ENCODE peak calls at places on chromosome 17, in six cellular contexts. M is neuronal stem cell, G is pancreas, B is left ventricle myocardium inferior, K is dorsolateral prefrontal cortex, W is ovary. V is an unnamed sample.

GRCh38 chr17:60391419-60392041 is 403 bp downstream of the USP32 start:
- DNase-seq in M (no peak), G (no peak), B (no peak), K (no peak), W (no peak), V (no peak)

GRCh38 chr17:7251330-7252175 is at the start of gene CTDNEP1:
- DNase-seq in G (peak; percentile 100), B (peak; percentile 95), K (peak; percentile 99), M (no peak), W (peak; percentile 99), V (peak; percentile 100)

GRCh38 chr17:7484964-7485377 is 805 bp downstream of the POLR2A start:
- DNase-seq in M (no peak), B (no peak), K (no peak), W (no peak), G (no peak), V (no peak)

GRCh38 chr17:41464682-41465081 is 2.5 kb downstream of the KRT32 start:
- DNase-seq in G (no peak), K (peak; percentile 54), M (no peak), W (peak; percentile 64), B (peak; percentile 42), V (peak; percentile 88)

GRCh38 chr17:67074781-67075180 is 30.4 kb downstream of the CACNG1 start:
- DNase-seq in M (no peak), K (no peak), B (no peak), G (no peak), W (no peak), V (no peak)

GRCh38 chr17:49976828-49977202 is 7.8 kb downstream of the DLX4 start:
- DNase-seq in B (no peak), M (no peak), G (no peak), W (no peak), K (no peak), V (no peak)

GRCh38 chr17:38609280-38610031 is 3.7 kb upstream of the SRCIN1 start:
- DNase-seq in M (no peak), B (no peak), K (no peak), G (no peak), W (no peak), V (no peak)

GRCh38 chr17:64156670-64157069 is 26.7 kb upstream of the ERN1 start:
- DNase-seq in G (no peak), M (no peak), K (no peak), W (no peak), B (no peak), V (no peak)

GRCh38 chr17:80908776-80909175 is 82.9 kb upstream of the CHMP6 start:
- DNase-seq in G (peak; percentile 30), W (no peak), M (no peak), K (no peak), B (no peak), V (no peak)

GRCh38 chr17:50311483-50311882 is 34.4 kb upstream of the XYLT2 start:
- DNase-seq in K (no peak), G (no peak), M (no peak), W (no peak), B (no peak), V (no peak)

GRCh38 chr17:82054351-82055022 is 2.8 kb downstream of the GPS1 start:
- DNase-seq in K (peak; percentile 42), M (no peak), G (no peak), B (no peak), W (no peak), V (no peak)

GRCh38 chr17:80264048-80264792 is 3.6 kb downstream of the RNF213 start:
- DNase-seq in B (no peak), W (no peak), M (no peak), G (no peak), K (no peak), V (no peak)

GRCh38 chr17:78583091-78583490 is 5.9 kb upstream of the DNAH17 start:
- DNase-seq in G (no peak), B (no peak), K (no peak), M (no peak), W (no peak), V (no peak)
- H3K27me3 ChIP-seq in G (no peaks in the 10 kb centered on the region), B (peaks cover 9% of the 10 kb centered on the region), K (no peaks in the 10 kb centered on the region), M (peaks cover 34% of the 10 kb centered on the region), W (no peaks in the 10 kb centered on the region), V (no peaks in the 10 kb centered on the region)

DNA sequence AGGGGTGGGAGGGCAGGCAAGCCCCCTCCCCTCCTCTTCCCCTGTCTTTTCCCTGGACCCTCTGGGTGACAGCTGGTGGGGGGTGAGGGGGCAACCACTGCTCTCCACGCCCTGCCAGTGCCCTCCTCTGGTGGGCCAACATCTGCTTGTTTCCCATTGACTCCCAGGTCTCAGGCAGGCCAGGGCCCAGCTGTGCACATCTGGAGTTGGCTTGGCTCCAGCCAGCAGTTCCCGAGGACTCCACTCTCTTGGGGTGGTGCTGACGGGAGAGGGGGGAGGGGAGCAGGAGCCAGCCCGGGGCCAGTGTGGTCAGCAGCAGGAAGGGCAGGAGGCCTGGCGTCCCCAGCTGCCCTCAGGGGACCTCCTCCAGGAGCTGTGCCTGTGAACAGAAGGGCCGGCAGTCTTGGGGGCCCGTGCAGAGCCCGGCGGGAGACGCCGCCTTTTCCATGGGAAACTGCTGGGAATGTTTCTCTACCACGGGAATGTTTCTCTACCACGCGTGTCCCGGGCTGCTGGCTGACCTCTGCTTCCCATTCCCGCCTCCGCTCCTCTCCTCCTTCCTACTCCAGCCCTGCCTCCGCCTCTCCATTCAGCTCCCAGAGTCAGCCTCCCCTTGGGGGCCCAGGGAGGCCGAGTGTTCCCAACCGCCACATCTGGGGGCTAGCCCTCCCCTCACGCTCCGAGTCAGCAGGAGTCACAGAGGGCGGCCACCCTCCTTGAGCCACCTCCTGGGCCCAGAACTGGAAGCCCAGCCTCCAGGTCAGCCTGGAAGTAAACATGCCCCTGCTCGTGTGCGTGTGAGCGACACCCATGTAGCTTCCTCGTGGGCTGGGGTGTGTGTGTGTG is 7.6 kb downstream of the CYGB start:
- DNase-seq in G (no peak), W (peak; percentile 94), K (no peak), B (peak; percentile 95), M (no peak), V (peak; percentile 49)
- H3K4me3 ChIP-seq in G (no peak overlapping the region), W (peak overlapping the region; percentile 6), K (no peak overlapping the region), B (peak overlapping the region; percentile 54), M (no peak overlapping the region), V (no peak overlapping the region)

GRCh38 chr17:61582593-61582992 is 8.4 kb downstream of the NACA2 start:
- DNase-seq in G (no peak), W (no peak), K (no peak), M (no peak), B (no peak), V (no peak)
- H3K27me3 ChIP-seq in G (no peaks in the 10 kb centered on the region), W (no peaks in the 10 kb centered on the region), K (no peaks in the 10 kb centered on the region), M (peaks cover 25% of the 10 kb centered on the region), B (peaks cover 24% of the 10 kb centered on the region), V (peaks cover 2% of the 10 kb centered on the region)

GRCh38 chr17:4584125-4584834 is at the start of gene SMTNL2:
- DNase-seq in W (peak; percentile 85), M (no peak), B (peak; percentile 80), G (peak; percentile 69), K (no peak), V (peak; percentile 83)

GRCh38 chr17:4583796-4584124 is 569 bp upstream of the SMTNL2 start:
- DNase-seq in G (no peak), K (no peak), B (no peak), W (no peak), M (no peak), V (peak; percentile 40)

GRCh38 chr17:4586043-4586442 is 1.7 kb downstream of the SMTNL2 start:
- DNase-seq in K (no peak), M (no peak), G (no peak), W (no peak), B (no peak), V (no peak)

GRCh38 chr17:4584835-4585187 is 482 bp downstream of the SMTNL2 start:
- DNase-seq in K (no peak), B (no peak), G (no peak), M (no peak), W (peak; percentile 51), V (no peak)

DNA sequence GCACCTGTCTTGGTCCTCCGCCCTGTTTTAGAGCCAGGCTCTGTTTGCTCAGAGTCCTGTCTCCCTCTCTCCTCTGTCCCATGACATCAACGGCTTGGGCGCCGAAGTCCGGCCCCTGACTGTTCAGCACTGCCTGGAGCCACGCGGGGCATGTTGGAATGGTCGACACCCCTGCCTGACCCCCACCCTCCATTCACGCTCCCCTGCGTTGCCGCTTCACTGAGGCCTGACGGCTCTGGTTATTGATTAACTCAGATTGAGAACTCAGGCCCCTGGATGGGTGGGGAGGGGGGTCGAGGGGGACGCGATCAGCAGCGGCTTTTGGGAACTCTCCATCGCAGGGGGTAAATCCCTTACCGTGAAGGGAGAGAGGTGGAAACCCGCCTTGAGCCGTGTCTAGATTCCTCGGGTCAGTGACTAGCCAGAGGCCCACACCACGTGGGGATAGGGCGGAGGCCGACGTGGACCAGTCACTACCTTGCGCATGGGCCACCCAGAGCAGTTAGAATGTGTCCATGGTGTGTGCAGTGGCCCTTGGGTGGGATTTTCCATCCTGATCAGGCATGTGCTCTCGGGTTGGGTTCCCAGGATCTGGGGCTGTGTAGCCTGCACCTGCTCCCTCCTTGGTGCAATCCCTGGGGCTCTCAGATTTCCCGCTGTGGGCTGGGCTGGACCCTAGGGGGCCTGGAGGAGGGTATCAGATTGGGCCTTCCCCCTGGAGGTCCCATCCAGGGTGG is 1.0 kb downstream of the SMTNL2 start:
- DNase-seq in K (no peak), G (no peak), M (no peak), B (no peak), W (no peak), V (no peak)
- H3K4me3 ChIP-seq in K (peak overlapping the region; percentile 56), G (no peak overlapping the region), M (no peak overlapping the region), B (peak overlapping the region; percentile 72), W (peak overlapping the region; percentile 41), V (peak overlapping the region; percentile 94)

GRCh38 chr17:15233971-15234370 is 31.2 kb downstream of the PMP22 start:
- DNase-seq in B (no peak), W (no peak), M (no peak), G (no peak), K (no peak), V (no peak)

GRCh38 chr17:15231851-15232516 is 33.1 kb downstream of the PMP22 start:
- DNase-seq in K (peak; percentile 84), M (no peak), W (no peak), B (no peak), G (no peak), V (no peak)

GRCh38 chr17:15230866-15231265 is 34.3 kb downstream of the PMP22 start:
- DNase-seq in W (no peak), G (no peak), K (no peak), B (no peak), M (no peak), V (no peak)

GRCh38 chr17:15233022-15233805 is 31.9 kb downstream of the PMP22 start:
- DNase-seq in K (no peak), G (no peak), M (no peak), B (no peak), W (no peak), V (no peak)

GRCh38 chr17:15232517-15232915 is 32.6 kb downstream of the PMP22 start:
- DNase-seq in B (peak; percentile 31), M (no peak), G (no peak), W (no peak), K (no peak), V (no peak)
- H3K27me3 ChIP-seq in B (no peaks in the 10 kb centered on the region), M (no peaks in the 10 kb centered on the region), G (no peaks in the 10 kb centered on the region), W (no peaks in the 10 kb centered on the region), K (no peaks in the 10 kb centered on the region), V (no peaks in the 10 kb centered on the region)